ENCODE peak calls at places on chromosome 22, in nine cellular contexts. G is activated T-cell treated with anti-CD3 and anti-CD28 coated beads, Interleukin-2, amount 50 U/mL, for 1 hour; X is naive thymus-derived CD4-positive, alpha-beta T cell; H is non-pigmented ciliary epithelial cell; A is choroid plexus epithelial cell; K is amniotic stem cell; T is stimulated activated CD8-positive, alpha-beta memory T cell treated with anti-CD3 and anti-CD28 coated beads, Interleukin-15, amount 100 ng/mL, for 1 hour; B is epithelial cell of prostate; Y is anterior cingulate cortex. W is an unnamed sample.

GRCh38 chr22:38656256-38657148 is at the start of the genes CBY1 and FAM227A:
- DNase-seq in B (peak; percentile 34), T (peak; percentile 64), X (peak; percentile 94), K (peak; percentile 80), A (peak; percentile 86), Y (peak; percentile 94), H (peak; percentile 42), G (peak; percentile 92), W (peak; percentile 91)

GRCh38 chr22:45831394-45831793 is 145.6 kb downstream of the WNT7B start:
- DNase-seq in A (peak; percentile 66), X (no peak), G (no peak), K (no peak), B (no peak), H (no peak), Y (no peak), T (no peak), W (peak; percentile 5)

GRCh38 chr22:31278643-31279326 is 13.5 kb downstream of the PIK3IP1 start:
- DNase-seq in B (no peak), G (no peak), Y (no peak), T (no peak), A (peak; percentile 58), X (no peak), H (no peak), K (no peak), W (no peak)

GRCh38 chr22:28424427-28425080 is 255.1 kb downstream of the TTC28 start:
- DNase-seq in X (no peak), T (no peak), K (no peak), Y (no peak), H (no peak), A (peak; percentile 55), G (no peak), B (peak; percentile 10), W (no peak)

GRCh38 chr22:21451545-21452520 is 15.4 kb upstream of the TMEM191C start:
- DNase-seq in A (no peak), H (no peak), Y (no peak), X (no peak), T (no peak), K (no peak), B (no peak), G (no peak), W (no peak)

GRCh38 chr22:40826984-40827741 is 8.0 kb upstream of the SLC25A17 start:
- DNase-seq in T (no peak), H (no peak), B (no peak), K (no peak), G (no peak), X (no peak), Y (no peak), A (no peak), W (no peak)

GRCh38 chr22:49667236-49667635 is 160.4 kb downstream of the BRD1 start:
- DNase-seq in B (no peak), Y (no peak), H (no peak), G (peak; percentile 20), A (no peak), T (no peak), X (no peak), K (no peak), W (no peak)

GRCh38 chr22:23070418-23071162 is at the start of gene GNAZ:
- DNase-seq in G (peak; percentile 39), Y (peak; percentile 58), H (no peak), K (no peak), B (no peak), A (peak; percentile 6), T (no peak), X (peak; percentile 21), W (no peak)

GRCh38 chr22:34427841-34428240 is 507.6 kb upstream of the LARGE1 start:
- DNase-seq in G (no peak), T (no peak), H (no peak), X (no peak), Y (no peak), A (no peak), B (peak; percentile 60), K (no peak), W (no peak)

GRCh38 chr22:45284705-45285305 is at the start of gene UPK3A:
- DNase-seq in K (no peak), T (peak; percentile 24), X (peak; percentile 58), H (no peak), G (peak; percentile 74), A (no peak), B (no peak), Y (peak; percentile 27), W (peak; percentile 70)

GRCh38 chr22:36860821-36861659 is at the start of gene NCF4:
- DNase-seq in G (peak; percentile 37), Y (peak; percentile 29), A (no peak), T (no peak), B (no peak), H (no peak), X (no peak), K (no peak), W (no peak)

GRCh38 chr22:22357024-22357868 is 112.7 kb downstream of the VPREB1 start:
- DNase-seq in K (no peak), B (peak; percentile 22), X (peak; percentile 50), G (peak; percentile 55), Y (peak; percentile 69), T (peak; percentile 41), A (peak; percentile 77), H (peak; percentile 9), W (peak; percentile 79)